ENCODE peak calls at places on chromosomes 3 and 15, in five cellular contexts. One of them, this sample, is unnamed.

GRCh38 chr15:85013785-85014184 is 32.1 kb downstream of the PDE8A start:
- DNase-seq in fibroblast of pulmonary artery: no peak
- DNase-seq in lung: no peak
- DNase-seq in right atrium auricular region: no peak
- DNase-seq in ovary: no peak
- DNase-seq in this sample: no peak

GRCh38 chr3:31250116-31250813 is 282.5 kb upstream of the STT3B start:
- DNase-seq in fibroblast of pulmonary artery: peak; percentile 46
- DNase-seq in lung: no peak
- DNase-seq in right atrium auricular region: no peak
- DNase-seq in ovary: no peak
- DNase-seq in this sample: no peak

GRCh38 chr3:15043772-15044171 is 21.3 kb downstream of the MRPS25 start:
- DNase-seq in fibroblast of pulmonary artery: no peak
- DNase-seq in lung: no peak
- DNase-seq in right atrium auricular region: no peak
- DNase-seq in ovary: no peak
- DNase-seq in this sample: no peak

GRCh38 chr3:125322166-125322565 is 53.0 kb downstream of the ZNF148 start:
- DNase-seq in fibroblast of pulmonary artery: peak; percentile 48
- DNase-seq in lung: no peak
- DNase-seq in right atrium auricular region: no peak
- DNase-seq in ovary: no peak
- DNase-seq in this sample: no peak

GRCh38 chr3:187696036-187696435 is 6.3 kb downstream of the RTP2 start:
- DNase-seq in fibroblast of pulmonary artery: no peak
- DNase-seq in lung: no peak
- DNase-seq in right atrium auricular region: no peak
- DNase-seq in ovary: no peak
- DNase-seq in this sample: no peak

GRCh38 chr15:38479286-38479685 is 25.4 kb downstream of the FAM98B start:
- DNase-seq in fibroblast of pulmonary artery: no peak
- DNase-seq in lung: no peak
- DNase-seq in right atrium auricular region: no peak
- DNase-seq in ovary: no peak
- DNase-seq in this sample: no peak

GRCh38 chr15:33729648-33730047 is 238.6 kb upstream of the CHRM5 start:
- DNase-seq in fibroblast of pulmonary artery: peak; percentile 36
- DNase-seq in lung: no peak
- DNase-seq in right atrium auricular region: no peak
- DNase-seq in ovary: no peak
- DNase-seq in this sample: no peak

GRCh38 chr3:114231616-114232015 is 5.8 kb downstream of the ZNF80 start:
- DNase-seq in fibroblast of pulmonary artery: no peak
- DNase-seq in lung: no peak
- DNase-seq in right atrium auricular region: no peak
- DNase-seq in ovary: no peak
- DNase-seq in this sample: no peak

GRCh38 chr3:10515884-10516495 is 10.6 kb upstream of the ATP2B2 start:
- DNase-seq in fibroblast of pulmonary artery: no peak
- DNase-seq in lung: no peak
- DNase-seq in right atrium auricular region: no peak
- DNase-seq in ovary: no peak
- DNase-seq in this sample: no peak

GRCh38 chr3:52245322-52246263 is at the start of gene PPM1M:
- DNase-seq in fibroblast of pulmonary artery: peak; percentile 43
- DNase-seq in lung: peak; percentile 65
- DNase-seq in right atrium auricular region: no peak
- DNase-seq in ovary: peak; percentile 59
- DNase-seq in this sample: no peak

GRCh38 chr3:73255609-73256029 is 194.2 kb downstream of the EBLN2 start:
- DNase-seq in fibroblast of pulmonary artery: peak; percentile 90
- DNase-seq in lung: peak; percentile 57
- DNase-seq in right atrium auricular region: no peak
- DNase-seq in ovary: no peak
- DNase-seq in this sample: no peak

GRCh38 chr15:47717036-47717611 is at the start of gene SEMA6D:
- DNase-seq in fibroblast of pulmonary artery: peak; percentile 78
- DNase-seq in lung: peak; percentile 47
- DNase-seq in right atrium auricular region: peak; percentile 83
- DNase-seq in ovary: peak; percentile 77
- DNase-seq in this sample: peak; percentile 90

GRCh38 chr15:71306538-71306937 is 191.3 kb downstream of the THSD4 start:
- DNase-seq in fibroblast of pulmonary artery: no peak
- DNase-seq in lung: no peak
- DNase-seq in right atrium auricular region: no peak
- DNase-seq in ovary: no peak
- DNase-seq in this sample: no peak

GRCh38 chr15:71301958-71302621 is 186.8 kb downstream of the THSD4 start:
- DNase-seq in fibroblast of pulmonary artery: no peak
- DNase-seq in lung: no peak
- DNase-seq in right atrium auricular region: no peak
- DNase-seq in ovary: no peak
- DNase-seq in this sample: no peak

GRCh38 chr15:71302861-71303410 is 187.7 kb downstream of the THSD4 start:
- DNase-seq in fibroblast of pulmonary artery: no peak
- DNase-seq in lung: no peak
- DNase-seq in right atrium auricular region: no peak
- DNase-seq in ovary: no peak
- DNase-seq in this sample: no peak

GRCh38 chr15:71304681-71305080 is 189.4 kb downstream of the THSD4 start:
- DNase-seq in fibroblast of pulmonary artery: no peak
- DNase-seq in lung: no peak
- DNase-seq in right atrium auricular region: no peak
- DNase-seq in ovary: no peak
- DNase-seq in this sample: no peak

DNA sequence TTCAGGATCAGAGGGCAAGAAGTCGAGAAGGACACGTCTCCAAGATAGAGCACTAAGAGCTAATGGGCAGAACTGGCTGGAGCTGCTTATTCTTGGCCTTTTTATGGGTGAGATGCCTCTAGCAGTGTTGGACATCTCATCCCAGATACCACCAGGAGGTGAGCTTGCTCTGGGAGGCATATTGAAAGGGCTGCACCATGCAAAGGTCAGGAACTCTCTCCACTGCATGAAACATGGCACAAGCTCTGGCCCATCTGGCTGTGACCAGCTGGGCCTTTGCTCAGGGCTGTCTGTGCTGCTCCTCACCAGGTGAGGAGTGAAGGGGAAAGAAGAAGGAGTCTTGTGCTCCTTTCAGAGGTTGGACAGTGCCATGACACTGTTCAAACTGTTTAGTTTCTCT is 188.7 kb downstream of the THSD4 start:
- DNase-seq in fibroblast of pulmonary artery: no peak
- DNase-seq in lung: no peak
- DNase-seq in right atrium auricular region: no peak
- DNase-seq in ovary: no peak
- DNase-seq in this sample: no peak
- TF ChIP-seq CTCF in fibroblast of pulmonary artery: no peak
- TF ChIP-seq CTCF in lung: no peak
- TF ChIP-seq CTCF in right atrium auricular region: no peak
- TF ChIP-seq CTCF in ovary: no peak
- TF ChIP-seq CTCF in this sample: no peak

GRCh38 chr3:172040976-172041963 is 1.9 kb downstream of the FNDC3B start:
- DNase-seq in fibroblast of pulmonary artery: peak; percentile 68
- DNase-seq in lung: no peak
- DNase-seq in right atrium auricular region: no peak
- DNase-seq in ovary: peak; percentile 43
- DNase-seq in this sample: no peak
- TF ChIP-seq CTCF in fibroblast of pulmonary artery: no peak
- TF ChIP-seq CTCF in lung: no peak
- TF ChIP-seq CTCF in right atrium auricular region: no peak
- TF ChIP-seq CTCF in ovary: no peak
- TF ChIP-seq CTCF in this sample: no peak

GRCh38 chr3:55608266-55608937 is 121.3 kb upstream of the WNT5A start:
- DNase-seq in fibroblast of pulmonary artery: no peak
- DNase-seq in lung: no peak
- DNase-seq in right atrium auricular region: no peak
- DNase-seq in ovary: no peak
- DNase-seq in this sample: no peak

GRCh38 chr3:55607844-55608243 is 120.7 kb upstream of the WNT5A start:
- DNase-seq in fibroblast of pulmonary artery: no peak
- DNase-seq in lung: no peak
- DNase-seq in right atrium auricular region: no peak
- DNase-seq in ovary: no peak
- DNase-seq in this sample: no peak

GRCh38 chr3:55607175-55607574 is 120.1 kb upstream of the WNT5A start:
- DNase-seq in fibroblast of pulmonary artery: no peak
- DNase-seq in lung: no peak
- DNase-seq in right atrium auricular region: no peak
- DNase-seq in ovary: no peak
- DNase-seq in this sample: no peak

GRCh38 chr3:55605837-55606236 is 118.7 kb upstream of the WNT5A start:
- DNase-seq in fibroblast of pulmonary artery: no peak
- DNase-seq in lung: no peak
- DNase-seq in right atrium auricular region: no peak
- DNase-seq in ovary: no peak
- DNase-seq in this sample: no peak

DNA sequence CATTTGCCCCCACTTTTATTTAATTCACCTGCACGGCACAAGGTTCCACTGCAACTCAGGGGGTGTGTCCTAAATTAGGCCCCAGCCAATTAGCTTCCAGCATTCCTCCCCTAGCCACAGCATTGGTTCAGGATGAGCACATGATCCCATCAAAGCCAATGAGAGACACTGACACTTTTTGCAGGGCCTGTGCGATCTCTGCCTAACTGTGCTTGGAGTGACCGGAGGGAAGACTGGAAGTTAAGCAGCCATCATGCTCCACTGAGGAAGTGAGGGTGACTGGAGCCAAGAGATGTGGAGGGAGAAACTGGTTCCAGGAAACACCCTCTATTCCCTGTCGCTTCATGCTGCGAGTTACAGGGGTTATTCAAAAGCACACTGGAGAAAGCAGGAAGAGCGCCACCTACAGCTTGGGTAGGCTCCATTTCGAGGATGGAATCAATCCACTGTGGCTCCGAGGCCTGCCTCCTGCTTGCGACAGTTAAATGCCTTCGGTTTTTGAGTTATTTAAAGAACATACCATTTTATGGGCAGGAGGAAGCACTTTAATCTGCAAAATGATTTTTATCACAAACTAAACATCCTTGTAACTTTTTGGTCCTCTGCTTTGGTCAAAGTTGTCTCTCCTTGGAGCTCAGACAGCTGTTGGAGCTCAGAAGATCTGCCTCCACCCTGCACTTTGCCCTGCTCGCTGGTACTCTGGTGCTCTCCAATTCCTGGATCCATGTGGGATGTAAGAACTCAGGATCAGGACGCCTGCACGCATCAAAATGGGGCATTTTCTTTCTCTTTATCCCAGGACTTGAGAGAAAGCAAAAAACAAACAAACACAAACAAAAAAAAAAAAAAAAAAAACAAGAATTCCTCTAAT is 122.4 kb upstream of the WNT5A start:
- DNase-seq in fibroblast of pulmonary artery: no peak
- DNase-seq in lung: no peak
- DNase-seq in right atrium auricular region: no peak
- DNase-seq in ovary: no peak
- DNase-seq in this sample: no peak
- TF ChIP-seq CTCF in fibroblast of pulmonary artery: no peak
- TF ChIP-seq CTCF in lung: no peak
- TF ChIP-seq CTCF in right atrium auricular region: no peak
- TF ChIP-seq CTCF in ovary: no peak
- TF ChIP-seq CTCF in this sample: no peak

DNA sequence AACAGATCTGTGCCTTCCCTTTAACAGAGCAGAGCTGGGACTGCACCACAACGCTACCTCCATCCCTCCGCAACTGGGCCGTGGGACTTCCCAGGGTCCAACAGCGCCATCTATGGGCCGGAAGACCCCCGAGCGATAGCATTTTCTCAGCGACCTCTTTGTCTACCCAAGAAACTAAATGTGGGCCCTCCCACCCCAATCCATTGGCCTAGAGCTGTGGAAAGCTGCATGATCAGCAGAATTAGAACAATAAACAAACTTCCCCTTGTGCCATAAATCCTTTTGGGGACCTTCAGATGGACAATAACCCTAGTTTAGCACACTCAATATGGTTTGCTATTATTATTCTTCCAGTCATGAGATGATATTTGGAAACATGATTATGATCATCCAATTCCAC is 74.8 kb upstream of the NTRK3 start:
- DNase-seq in fibroblast of pulmonary artery: peak; percentile 31
- DNase-seq in lung: no peak
- DNase-seq in right atrium auricular region: no peak
- DNase-seq in ovary: no peak
- DNase-seq in this sample: no peak
- TF ChIP-seq CTCF in fibroblast of pulmonary artery: peak; percentile 48
- TF ChIP-seq CTCF in lung: no peak
- TF ChIP-seq CTCF in right atrium auricular region: peak; percentile 47
- TF ChIP-seq CTCF in ovary: no peak
- TF ChIP-seq CTCF in this sample: peak; percentile 39

DNA sequence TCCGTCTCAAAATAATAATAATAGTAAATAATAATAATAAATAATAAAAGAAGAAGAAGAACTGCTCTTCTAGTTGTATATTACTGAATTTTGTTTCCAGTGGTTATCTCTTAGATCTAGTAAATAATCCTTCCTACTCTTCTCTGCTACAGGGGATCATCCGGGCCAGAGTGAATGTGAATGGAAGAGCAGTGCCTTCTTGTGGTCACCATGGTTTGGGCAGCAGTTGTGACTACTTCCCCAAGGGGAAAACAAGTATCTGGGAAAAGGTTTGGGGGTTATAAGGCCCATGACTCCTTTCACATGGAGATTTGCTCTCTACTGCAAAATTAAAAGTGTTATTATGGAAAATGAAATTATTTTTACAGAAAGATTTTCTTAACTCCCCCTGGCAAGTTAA is 5.5 kb upstream of the OR5K1 start:
- DNase-seq in fibroblast of pulmonary artery: no peak
- DNase-seq in lung: no peak
- DNase-seq in right atrium auricular region: no peak
- DNase-seq in ovary: no peak
- DNase-seq in this sample: no peak
- TF ChIP-seq CTCF in fibroblast of pulmonary artery: no peak
- TF ChIP-seq CTCF in lung: no peak
- TF ChIP-seq CTCF in right atrium auricular region: no peak
- TF ChIP-seq CTCF in ovary: no peak
- TF ChIP-seq CTCF in this sample: no peak

GRCh38 chr3:134427400-134428111 is 53.3 kb upstream of the AMOTL2 start:
- DNase-seq in fibroblast of pulmonary artery: peak; percentile 97
- DNase-seq in lung: no peak
- DNase-seq in right atrium auricular region: peak; percentile 86
- DNase-seq in ovary: no peak
- DNase-seq in this sample: no peak
- TF ChIP-seq CTCF in fibroblast of pulmonary artery: no peak
- TF ChIP-seq CTCF in lung: no peak
- TF ChIP-seq CTCF in right atrium auricular region: no peak
- TF ChIP-seq CTCF in ovary: no peak
- TF ChIP-seq CTCF in this sample: no peak

GRCh38 chr15:71469393-71469792 is 341.0 kb upstream of the NR2E3 start:
- DNase-seq in fibroblast of pulmonary artery: no peak
- DNase-seq in lung: no peak
- DNase-seq in right atrium auricular region: no peak
- DNase-seq in ovary: no peak
- DNase-seq in this sample: no peak
- TF ChIP-seq CTCF in fibroblast of pulmonary artery: peak; percentile 6
- TF ChIP-seq CTCF in lung: no peak
- TF ChIP-seq CTCF in right atrium auricular region: no peak
- TF ChIP-seq CTCF in ovary: no peak
- TF ChIP-seq CTCF in this sample: no peak

This sample was measured in osteocyte.